ENCODE peak calls at places on chromosome 9, in four cellular contexts. One of them, this sample, is unnamed. For H3K4me1, the result is how much of the 10 kb centered on the place peaks cover.

GRCh38 chr9:2132484-2133082 is 117.4 kb downstream of the SMARCA2 start:
- DNase-seq in gastrocnemius medialis: no peak
- DNase-seq in left ventricle myocardium inferior: no peak
- DNase-seq in colonic mucosa: no peak
- DNase-seq in this sample: no peak

GRCh38 chr9:70257991-70258691 is 637 bp upstream of the SMC5 start:
- DNase-seq in gastrocnemius medialis: peak
- DNase-seq in left ventricle myocardium inferior: no peak
- DNase-seq in colonic mucosa: peak
- DNase-seq in this sample: peak

GRCh38 chr9:72574156-72574810 is 52.9 kb downstream of the TMC1 start:
- DNase-seq in gastrocnemius medialis: no peak
- DNase-seq in left ventricle myocardium inferior: no peak
- DNase-seq in colonic mucosa: no peak
- DNase-seq in this sample: no peak

GRCh38 chr9:124480621-124480981 is 26.6 kb downstream of the NR5A1 start:
- DNase-seq in gastrocnemius medialis: no peak
- DNase-seq in left ventricle myocardium inferior: no peak
- DNase-seq in colonic mucosa: no peak
- DNase-seq in this sample: no peak

GRCh38 chr9:129164246-129164930 is 13.7 kb downstream of the IER5L start:
- DNase-seq in gastrocnemius medialis: no peak
- DNase-seq in left ventricle myocardium inferior: no peak
- DNase-seq in colonic mucosa: peak
- DNase-seq in this sample: no peak

GRCh38 chr9:115291841-115292240 is 173.9 kb upstream of the TNC start:
- DNase-seq in gastrocnemius medialis: no peak
- DNase-seq in left ventricle myocardium inferior: no peak
- DNase-seq in colonic mucosa: peak
- DNase-seq in this sample: peak

GRCh38 chr9:112332674-112332976 is 794 bp downstream of the PTBP3 start:
- DNase-seq in gastrocnemius medialis: no peak
- DNase-seq in left ventricle myocardium inferior: no peak
- DNase-seq in colonic mucosa: no peak
- DNase-seq in this sample: no peak

GRCh38 chr9:104896131-104896530 is 31.8 kb downstream of the ABCA1 start:
- DNase-seq in gastrocnemius medialis: no peak
- DNase-seq in left ventricle myocardium inferior: no peak
- DNase-seq in colonic mucosa: no peak
- DNase-seq in this sample: no peak

GRCh38 chr9:124894741-124895170 is 32.8 kb downstream of the ARPC5L start:
- DNase-seq in gastrocnemius medialis: no peak
- DNase-seq in left ventricle myocardium inferior: no peak
- DNase-seq in colonic mucosa: no peak
- DNase-seq in this sample: no peak

GRCh38 chr9:112380102-112380581 is at the start of gene HSDL2:
- DNase-seq in gastrocnemius medialis: peak
- DNase-seq in left ventricle myocardium inferior: no peak
- DNase-seq in colonic mucosa: peak
- DNase-seq in this sample: peak

GRCh38 chr9:89342948-89343347 is 24.6 kb downstream of the SECISBP2 start:
- DNase-seq in gastrocnemius medialis: no peak
- DNase-seq in left ventricle myocardium inferior: no peak
- DNase-seq in colonic mucosa: no peak
- DNase-seq in this sample: no peak

GRCh38 chr9:98877211-98877730 is 66.4 kb upstream of the COL15A1 start:
- DNase-seq in gastrocnemius medialis: no peak
- DNase-seq in left ventricle myocardium inferior: no peak
- DNase-seq in colonic mucosa: no peak
- DNase-seq in this sample: no peak

GRCh38 chr9:132769895-132770774 is 99.9 kb downstream of the GTF3C4 start:
- DNase-seq in gastrocnemius medialis: no peak
- DNase-seq in left ventricle myocardium inferior: peak
- DNase-seq in colonic mucosa: peak
- DNase-seq in this sample: peak

GRCh38 chr9:16505159-16505558 is 365.3 kb downstream of the BNC2 start:
- DNase-seq in gastrocnemius medialis: no peak
- DNase-seq in left ventricle myocardium inferior: no peak
- DNase-seq in colonic mucosa: no peak
- DNase-seq in this sample: peak

GRCh38 chr9:96859461-96860198 is 5.3 kb upstream of the ZNF782 start:
- DNase-seq in gastrocnemius medialis: no peak
- DNase-seq in left ventricle myocardium inferior: no peak
- DNase-seq in colonic mucosa: no peak
- DNase-seq in this sample: no peak

GRCh38 chr9:109311281-109311680 is 9.6 kb downstream of the EPB41L4B start:
- DNase-seq in gastrocnemius medialis: no peak
- DNase-seq in left ventricle myocardium inferior: no peak
- DNase-seq in colonic mucosa: no peak
- DNase-seq in this sample: no peak

GRCh38 chr9:14221119-14221518 is 92.8 kb downstream of the NFIB start:
- DNase-seq in gastrocnemius medialis: no peak
- DNase-seq in left ventricle myocardium inferior: no peak
- DNase-seq in colonic mucosa: no peak
- DNase-seq in this sample: no peak

DNA sequence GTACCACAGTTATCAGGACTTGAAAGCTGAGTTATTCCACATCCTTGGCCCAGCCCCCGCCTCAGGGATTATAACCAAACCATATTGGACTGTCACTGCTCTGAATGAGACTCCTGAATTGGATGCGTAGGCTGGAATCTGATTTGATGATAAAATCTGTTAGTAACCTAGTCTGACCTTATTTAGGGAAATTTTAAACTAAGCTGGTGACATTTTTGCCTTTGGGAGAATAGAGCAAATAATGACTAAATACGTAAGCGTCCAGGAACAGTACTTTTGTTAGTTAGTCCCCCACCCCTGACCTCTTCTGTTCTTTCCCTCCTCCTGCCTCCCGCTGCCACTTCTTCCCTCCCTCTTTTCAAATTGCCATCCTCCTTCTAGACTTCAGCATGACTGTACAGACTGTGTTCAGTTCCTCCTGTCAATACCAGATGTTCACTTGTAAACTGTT is 92.6 kb downstream of the TLE4 start:
- DNase-seq in gastrocnemius medialis: no peak
- DNase-seq in left ventricle myocardium inferior: no peak
- DNase-seq in colonic mucosa: no peak
- DNase-seq in this sample: no peak
- H3K4me1 ChIP-seq in gastrocnemius medialis: under half
- H3K4me1 ChIP-seq in left ventricle myocardium inferior: half or more
- H3K4me1 ChIP-seq in colonic mucosa: under half
- H3K4me1 ChIP-seq in this sample: under half

GRCh38 chr9:113657765-113658564 is 194.4 kb downstream of the RGS3 start:
- DNase-seq in gastrocnemius medialis: peak
- DNase-seq in left ventricle myocardium inferior: peak
- DNase-seq in colonic mucosa: peak
- DNase-seq in this sample: peak
- H3K4me1 ChIP-seq in gastrocnemius medialis: under half
- H3K4me1 ChIP-seq in left ventricle myocardium inferior: under half
- H3K4me1 ChIP-seq in colonic mucosa: under half
- H3K4me1 ChIP-seq in this sample: under half

GRCh38 chr9:37380570-37380969 is 41.9 kb upstream of the GRHPR start:
- DNase-seq in gastrocnemius medialis: no peak
- DNase-seq in left ventricle myocardium inferior: no peak
- DNase-seq in colonic mucosa: no peak
- DNase-seq in this sample: no peak

GRCh38 chr9:37374892-37375291 is 47.6 kb upstream of the GRHPR start:
- DNase-seq in gastrocnemius medialis: no peak
- DNase-seq in left ventricle myocardium inferior: no peak
- DNase-seq in colonic mucosa: no peak
- DNase-seq in this sample: no peak

GRCh38 chr9:37379835-37380234 is 42.7 kb upstream of the GRHPR start:
- DNase-seq in gastrocnemius medialis: no peak
- DNase-seq in left ventricle myocardium inferior: no peak
- DNase-seq in colonic mucosa: no peak
- DNase-seq in this sample: no peak

GRCh38 chr9:37378613-37379004 is 43.9 kb upstream of the GRHPR start:
- DNase-seq in gastrocnemius medialis: no peak
- DNase-seq in left ventricle myocardium inferior: no peak
- DNase-seq in colonic mucosa: no peak
- DNase-seq in this sample: no peak

DNA sequence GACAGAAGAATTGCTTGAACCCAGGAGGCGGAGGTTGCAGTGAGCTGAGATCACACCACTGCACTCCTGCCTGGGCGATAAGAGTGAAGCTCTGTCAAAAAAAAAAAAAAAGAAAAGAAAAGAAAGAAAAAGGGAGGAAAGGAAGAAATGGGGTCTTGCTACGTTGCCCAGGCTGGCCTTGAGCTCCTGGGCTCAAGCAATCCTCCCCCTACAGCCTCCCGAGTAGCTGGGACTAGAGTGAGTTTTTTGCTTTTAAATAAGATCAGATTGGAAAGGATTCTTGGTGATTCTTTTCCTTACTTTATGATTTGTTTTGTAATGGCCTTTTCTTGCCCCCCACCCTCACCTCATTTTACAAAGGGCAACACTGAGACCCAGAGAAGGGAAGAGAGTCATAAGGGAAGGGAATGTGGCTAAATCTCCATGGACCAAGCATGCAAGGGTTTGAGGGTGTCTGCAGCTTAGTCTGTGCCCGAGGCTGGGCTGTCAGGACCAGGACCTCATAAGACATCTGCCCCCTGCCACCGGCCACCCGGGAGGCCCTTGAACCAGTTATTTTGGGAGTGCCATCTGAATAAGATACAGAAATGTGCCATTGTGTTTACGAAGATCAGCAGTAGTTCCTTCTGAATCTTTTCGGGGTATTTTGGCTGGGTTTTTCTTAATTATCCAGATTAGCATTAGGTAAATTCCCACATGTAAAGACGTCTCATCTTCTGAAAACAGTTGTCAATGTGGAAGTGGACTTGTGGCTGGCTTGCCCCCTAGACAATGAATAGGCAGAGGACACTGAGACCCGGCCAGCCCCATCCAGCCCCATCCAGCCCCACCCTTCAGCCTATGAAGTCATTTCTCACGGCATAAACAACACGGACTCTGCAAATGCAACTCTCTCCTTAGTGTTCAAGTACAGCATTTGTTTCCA is 44.5 kb upstream of the GRHPR start:
- DNase-seq in gastrocnemius medialis: no peak
- DNase-seq in left ventricle myocardium inferior: no peak
- DNase-seq in colonic mucosa: no peak
- DNase-seq in this sample: no peak
- H3K4me1 ChIP-seq in gastrocnemius medialis: under half
- H3K4me1 ChIP-seq in left ventricle myocardium inferior: under half
- H3K4me1 ChIP-seq in colonic mucosa: under half
- H3K4me1 ChIP-seq in this sample: under half

DNA sequence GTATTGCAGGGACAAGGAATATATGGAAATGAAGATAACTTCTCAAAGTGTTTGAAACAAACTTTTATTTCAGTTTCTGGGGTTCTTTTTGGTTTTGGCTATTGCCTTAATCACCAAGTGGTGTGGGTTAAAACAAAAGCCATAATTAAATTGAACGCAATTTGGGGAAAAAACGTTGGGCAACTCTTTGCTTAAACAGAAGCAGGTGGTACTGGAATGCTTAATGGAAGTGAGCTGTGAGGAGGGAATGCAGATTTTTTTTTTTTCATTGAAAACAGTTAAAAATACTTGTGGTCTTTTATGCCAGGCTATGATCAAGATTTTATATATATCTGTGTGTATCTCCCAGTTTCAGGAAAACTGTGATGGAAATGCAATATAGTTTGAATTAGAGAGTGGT is 195.7 kb upstream of the TUT7 start:
- DNase-seq in gastrocnemius medialis: no peak
- DNase-seq in left ventricle myocardium inferior: no peak
- DNase-seq in colonic mucosa: no peak
- DNase-seq in this sample: no peak
- H3K4me1 ChIP-seq in gastrocnemius medialis: under half
- H3K4me1 ChIP-seq in left ventricle myocardium inferior: under half
- H3K4me1 ChIP-seq in colonic mucosa: under half
- H3K4me1 ChIP-seq in this sample: under half

GRCh38 chr9:131654857-131655577 is 84.9 kb downstream of the RAPGEF1 start:
- DNase-seq in gastrocnemius medialis: no peak
- DNase-seq in left ventricle myocardium inferior: no peak
- DNase-seq in colonic mucosa: peak
- DNase-seq in this sample: peak

GRCh38 chr9:131649646-131650045 is 90.2 kb downstream of the RAPGEF1 start:
- DNase-seq in gastrocnemius medialis: no peak
- DNase-seq in left ventricle myocardium inferior: no peak
- DNase-seq in colonic mucosa: no peak
- DNase-seq in this sample: no peak

GRCh38 chr9:131650254-131650653 is 89.6 kb downstream of the RAPGEF1 start:
- DNase-seq in gastrocnemius medialis: peak
- DNase-seq in left ventricle myocardium inferior: no peak
- DNase-seq in colonic mucosa: no peak
- DNase-seq in this sample: no peak

GRCh38 chr9:131651160-131651559 is 88.7 kb downstream of the RAPGEF1 start:
- DNase-seq in gastrocnemius medialis: no peak
- DNase-seq in left ventricle myocardium inferior: no peak
- DNase-seq in colonic mucosa: no peak
- DNase-seq in this sample: no peak

GRCh38 chr9:131651599-131651998 is 88.3 kb downstream of the RAPGEF1 start:
- DNase-seq in gastrocnemius medialis: no peak
- DNase-seq in left ventricle myocardium inferior: no peak
- DNase-seq in colonic mucosa: no peak
- DNase-seq in this sample: no peak
- H3K4me1 ChIP-seq in gastrocnemius medialis: half or more
- H3K4me1 ChIP-seq in left ventricle myocardium inferior: half or more
- H3K4me1 ChIP-seq in colonic mucosa: under half
- H3K4me1 ChIP-seq in this sample: under half

DNA sequence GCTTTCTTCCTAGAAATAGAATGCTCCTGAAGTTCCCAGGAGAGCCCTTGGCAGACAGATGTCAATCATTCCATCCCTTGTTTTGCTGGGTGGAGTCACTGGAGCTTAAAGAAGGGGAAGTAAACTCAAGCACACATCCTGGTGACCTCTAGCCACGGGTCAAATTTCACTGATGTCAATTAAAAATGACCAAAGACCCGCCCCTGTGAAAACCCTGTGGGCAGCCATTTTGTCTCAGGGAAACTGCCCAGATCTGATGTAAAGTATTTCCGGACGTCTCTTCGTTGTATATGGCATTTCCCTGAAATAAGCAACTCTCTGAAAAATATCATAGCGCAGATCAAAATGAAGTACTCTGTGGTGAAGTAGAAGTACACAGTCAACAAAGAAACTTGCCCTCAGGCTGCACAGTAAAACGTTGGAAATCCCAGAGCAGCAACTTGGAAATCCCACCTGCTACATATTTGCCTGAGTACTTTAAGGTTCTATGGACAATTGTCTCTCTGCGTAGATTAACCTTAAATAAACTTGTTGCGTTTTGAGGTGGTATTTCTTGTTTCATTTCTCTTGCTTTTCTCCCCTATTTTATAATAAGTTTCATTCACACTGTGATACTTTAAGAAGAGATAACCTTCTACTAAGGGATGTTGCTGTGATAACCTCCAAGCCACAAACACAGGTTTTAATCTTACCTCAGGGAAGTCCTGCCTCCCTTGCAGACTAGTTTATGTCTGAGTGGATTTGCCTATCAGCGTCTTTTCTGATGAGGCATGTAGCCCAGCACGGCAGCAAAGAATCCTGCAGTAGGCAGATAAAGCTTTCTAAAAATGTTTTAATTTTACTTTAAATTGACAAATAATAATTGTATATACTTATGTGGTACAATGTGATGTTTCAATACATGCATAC is 60.9 kb upstream of the PIP5K1B start:
- DNase-seq in gastrocnemius medialis: no peak
- DNase-seq in left ventricle myocardium inferior: no peak
- DNase-seq in colonic mucosa: no peak
- DNase-seq in this sample: no peak
- H3K4me1 ChIP-seq in gastrocnemius medialis: under half
- H3K4me1 ChIP-seq in left ventricle myocardium inferior: under half
- H3K4me1 ChIP-seq in colonic mucosa: under half
- H3K4me1 ChIP-seq in this sample: under half

This sample was measured in Caco-2.